ENCODE peak calls at places on chromosomes 12 and 14, in seven cellular contexts. F, Y, G, O, K, L and U are unnamed samples.

GRCh38 chr12:6833189-6833890 is 5.1 kb downstream of the P3H3 start:
- DNase-seq in Y (no peak), K (no peak), L (no peak), O (no peak), F (no peak), G (no peak), U (no peak)

GRCh38 chr12:132306885-132307191 is 22.6 kb downstream of the GALNT9 start:
- DNase-seq in K (no peak), F (no peak), L (no peak), O (no peak), Y (no peak), G (no peak), U (no peak)

GRCh38 chr14:59777006-59777579 is 93.5 kb downstream of the RTN1 start:
- DNase-seq in K (no peak), G (no peak), F (no peak), O (no peak), Y (no peak), L (no peak), U (no peak)

GRCh38 chr12:67747869-67748760 is 99.6 kb downstream of the DYRK2 start:
- DNase-seq in Y (no peak), F (no peak), L (no peak), G (peak), O (no peak), K (no peak), U (peak)

GRCh38 chr14:60807971-60808370 is 73.4 kb downstream of the MNAT1 start:
- DNase-seq in L (no peak), G (no peak), Y (no peak), F (no peak), O (no peak), K (no peak), U (no peak)

GRCh38 chr12:112183591-112184021 is 58.2 kb downstream of the TRAFD1 start:
- DNase-seq in Y (no peak), O (no peak), L (no peak), F (no peak), G (no peak), K (no peak), U (no peak)

GRCh38 chr14:22597265-22597664 is 835 bp upstream of the ABHD4 start:
- DNase-seq in O (no peak), L (no peak), Y (no peak), K (no peak), F (no peak), G (no peak), U (no peak)

GRCh38 chr12:108839011-108839889 is 18.1 kb downstream of the SSH1 start:
- DNase-seq in F (peak), G (no peak), Y (no peak), L (no peak), K (no peak), O (no peak), U (no peak)

GRCh38 chr12:116892741-116893140 is 11.5 kb upstream of the HRK start:
- DNase-seq in Y (no peak), K (no peak), O (no peak), F (no peak), L (no peak), G (no peak), U (no peak)

GRCh38 chr14:104732355-104732804 is 8.4 kb downstream of the ADSS1 start:
- DNase-seq in L (peak), Y (no peak), O (no peak), F (no peak), G (peak), K (no peak), U (no peak)

GRCh38 chr12:41932470-41932991 is 212.1 kb downstream of the GXYLT1 start:
- DNase-seq in Y (peak), K (peak), O (no peak), F (peak), L (peak), G (peak), U (peak)

GRCh38 chr12:62724947-62725447 is 210.0 kb downstream of the PPM1H start:
- DNase-seq in F (peak), K (no peak), Y (peak), O (peak), L (peak), G (peak), U (peak)

GRCh38 chr14:42779024-42779423 is 1172.3 kb downstream of the LRFN5 start:
- DNase-seq in Y (no peak), O (no peak), L (no peak), G (no peak), F (no peak), K (no peak), U (no peak)

GRCh38 chr14:102158797-102159196 is 19.1 kb downstream of the WDR20 start:
- DNase-seq in K (no peak), G (no peak), F (no peak), O (no peak), Y (no peak), L (no peak), U (no peak)

GRCh38 chr12:131986361-131986760 is 36.6 kb downstream of the EP400 start:
- DNase-seq in K (no peak), L (no peak), Y (no peak), F (no peak), O (no peak), G (no peak), U (no peak)

GRCh38 chr14:77590845-77591506 is 25.5 kb downstream of the SPTLC2 start:
- DNase-seq in O (peak), G (no peak), L (no peak), Y (no peak), K (no peak), F (no peak), U (no peak)

GRCh38 chr12:101666017-101666728 is 31.3 kb upstream of the CHPT1 start:
- DNase-seq in K (peak), O (no peak), L (no peak), Y (no peak), F (no peak), G (no peak), U (no peak)